ENCODE peak calls at places on chromosomes 1 and 21, in six cellular contexts. One of them, this sample, is unnamed.

GRCh38 chr1:1134300-1134961 is 18.5 kb upstream of the C1orf159 start:
- DNase-seq in activated effector memory CD4-positive, alpha-beta T cell treated with anti-CD3 and anti-CD28 coated beads, Interleukin-2, amount 50 U/mL, for 16 hours: no peak
- DNase-seq in ELR: no peak
- DNase-seq in uterus: no peak
- DNase-seq in T follicular helper cell: no peak
- DNase-seq in frontal cortex: no peak
- DNase-seq in this sample: no peak

GRCh38 chr1:50704126-50704525 is 255.9 kb downstream of the FAF1 start:
- DNase-seq in frontal cortex: peak; percentile 24
- DNase-seq in activated effector memory CD4-positive, alpha-beta T cell treated with anti-CD3 and anti-CD28 coated beads, Interleukin-2, amount 50 U/mL, for 16 hours: no peak
- DNase-seq in T follicular helper cell: no peak
- DNase-seq in uterus: no peak
- DNase-seq in ELR: peak; percentile 66
- DNase-seq in this sample: no peak

GRCh38 chr1:208291923-208292711 is 47.9 kb upstream of the PLXNA2 start:
- DNase-seq in T follicular helper cell: no peak
- DNase-seq in uterus: no peak
- DNase-seq in frontal cortex: no peak
- DNase-seq in ELR: no peak
- DNase-seq in activated effector memory CD4-positive, alpha-beta T cell treated with anti-CD3 and anti-CD28 coated beads, Interleukin-2, amount 50 U/mL, for 16 hours: no peak
- DNase-seq in this sample: no peak

GRCh38 chr1:245153081-245153644 is 1.6 kb upstream of the KIF26B start:
- DNase-seq in ELR: peak; percentile 82
- DNase-seq in uterus: peak; percentile 42
- DNase-seq in frontal cortex: peak; percentile 67
- DNase-seq in activated effector memory CD4-positive, alpha-beta T cell treated with anti-CD3 and anti-CD28 coated beads, Interleukin-2, amount 50 U/mL, for 16 hours: peak; percentile 82
- DNase-seq in T follicular helper cell: peak; percentile 47
- DNase-seq in this sample: peak; percentile 47

GRCh38 chr21:25558123-25558522 is 49.2 kb downstream of the MRPL39 start:
- DNase-seq in activated effector memory CD4-positive, alpha-beta T cell treated with anti-CD3 and anti-CD28 coated beads, Interleukin-2, amount 50 U/mL, for 16 hours: no peak
- DNase-seq in frontal cortex: no peak
- DNase-seq in ELR: no peak
- DNase-seq in uterus: no peak
- DNase-seq in T follicular helper cell: no peak
- DNase-seq in this sample: no peak

GRCh38 chr1:101996830-101997485 is at the start of gene OLFM3:
- DNase-seq in frontal cortex: peak; percentile 12
- DNase-seq in uterus: no peak
- DNase-seq in T follicular helper cell: no peak
- DNase-seq in ELR: peak; percentile 53
- DNase-seq in activated effector memory CD4-positive, alpha-beta T cell treated with anti-CD3 and anti-CD28 coated beads, Interleukin-2, amount 50 U/mL, for 16 hours: no peak
- DNase-seq in this sample: no peak

GRCh38 chr1:31663622-31664452 is 19.2 kb upstream of the PEF1 start:
- DNase-seq in uterus: peak; percentile 74
- DNase-seq in ELR: peak; percentile 64
- DNase-seq in frontal cortex: peak; percentile 86
- DNase-seq in T follicular helper cell: peak; percentile 33
- DNase-seq in activated effector memory CD4-positive, alpha-beta T cell treated with anti-CD3 and anti-CD28 coated beads, Interleukin-2, amount 50 U/mL, for 16 hours: peak; percentile 86
- DNase-seq in this sample: no peak

GRCh38 chr1:91026320-91026719 is 4.5 kb upstream of the ZNF644 start:
- DNase-seq in uterus: no peak
- DNase-seq in activated effector memory CD4-positive, alpha-beta T cell treated with anti-CD3 and anti-CD28 coated beads, Interleukin-2, amount 50 U/mL, for 16 hours: no peak
- DNase-seq in T follicular helper cell: no peak
- DNase-seq in ELR: no peak
- DNase-seq in frontal cortex: no peak
- DNase-seq in this sample: no peak

GRCh38 chr1:109531826-109532364 is 7.8 kb upstream of the GPR61 start:
- DNase-seq in ELR: peak; percentile 23
- DNase-seq in uterus: no peak
- DNase-seq in T follicular helper cell: no peak
- DNase-seq in frontal cortex: no peak
- DNase-seq in activated effector memory CD4-positive, alpha-beta T cell treated with anti-CD3 and anti-CD28 coated beads, Interleukin-2, amount 50 U/mL, for 16 hours: no peak
- DNase-seq in this sample: no peak

GRCh38 chr1:22313321-22313720 is 138.3 kb upstream of the ZBTB40 start:
- DNase-seq in T follicular helper cell: no peak
- DNase-seq in frontal cortex: no peak
- DNase-seq in ELR: no peak
- DNase-seq in activated effector memory CD4-positive, alpha-beta T cell treated with anti-CD3 and anti-CD28 coated beads, Interleukin-2, amount 50 U/mL, for 16 hours: no peak
- DNase-seq in uterus: no peak
- DNase-seq in this sample: no peak

GRCh38 chr1:24888971-24889670 is 41.0 kb downstream of the RUNX3 start:
- DNase-seq in frontal cortex: no peak
- DNase-seq in activated effector memory CD4-positive, alpha-beta T cell treated with anti-CD3 and anti-CD28 coated beads, Interleukin-2, amount 50 U/mL, for 16 hours: no peak
- DNase-seq in ELR: peak; percentile 61
- DNase-seq in T follicular helper cell: no peak
- DNase-seq in uterus: no peak
- DNase-seq in this sample: no peak

GRCh38 chr1:149846042-149846441 is 53.3 kb upstream of the BOLA1 start:
- DNase-seq in ELR: no peak
- DNase-seq in uterus: no peak
- DNase-seq in frontal cortex: no peak
- DNase-seq in activated effector memory CD4-positive, alpha-beta T cell treated with anti-CD3 and anti-CD28 coated beads, Interleukin-2, amount 50 U/mL, for 16 hours: no peak
- DNase-seq in T follicular helper cell: no peak
- DNase-seq in this sample: no peak

GRCh38 chr21:42500736-42501135 is 4.7 kb upstream of the RSPH1 start:
- DNase-seq in activated effector memory CD4-positive, alpha-beta T cell treated with anti-CD3 and anti-CD28 coated beads, Interleukin-2, amount 50 U/mL, for 16 hours: no peak
- DNase-seq in ELR: no peak
- DNase-seq in T follicular helper cell: no peak
- DNase-seq in frontal cortex: no peak
- DNase-seq in uterus: no peak
- DNase-seq in this sample: no peak

GRCh38 chr1:223845810-223846667 is at the start of gene TP53BP2:
- DNase-seq in frontal cortex: peak; percentile 86
- DNase-seq in ELR: peak; percentile 89
- DNase-seq in T follicular helper cell: peak; percentile 80
- DNase-seq in uterus: peak; percentile 91
- DNase-seq in activated effector memory CD4-positive, alpha-beta T cell treated with anti-CD3 and anti-CD28 coated beads, Interleukin-2, amount 50 U/mL, for 16 hours: peak; percentile 94
- DNase-seq in this sample: peak; percentile 71

GRCh38 chr1:3790952-3791351 is 5.3 kb downstream of the LRRC47 start:
- DNase-seq in frontal cortex: no peak
- DNase-seq in T follicular helper cell: no peak
- DNase-seq in uterus: no peak
- DNase-seq in activated effector memory CD4-positive, alpha-beta T cell treated with anti-CD3 and anti-CD28 coated beads, Interleukin-2, amount 50 U/mL, for 16 hours: no peak
- DNase-seq in ELR: no peak
- DNase-seq in this sample: no peak

GRCh38 chr1:158177705-158178450 is 2.8 kb upstream of the CD1D start:
- DNase-seq in ELR: peak; percentile 37
- DNase-seq in T follicular helper cell: no peak
- DNase-seq in frontal cortex: peak; percentile 68
- DNase-seq in uterus: peak; percentile 79
- DNase-seq in activated effector memory CD4-positive, alpha-beta T cell treated with anti-CD3 and anti-CD28 coated beads, Interleukin-2, amount 50 U/mL, for 16 hours: peak; percentile 63
- DNase-seq in this sample: peak; percentile 78